ENCODE peak calls at places on chromosomes 2 and 18, in five cellular contexts. E is neuronal stem cell, J is mesenchymal stem cell, F is IMR-90, U is H9. S is an unnamed sample.

GRCh38 chr2:231640229-231640628 is 47.6 kb downstream of the TEX44 start:
- DNase-seq in E (no peak), J (peak), F (no peak), U (no peak), S (peak)

GRCh38 chr2:220753486-220753885 is 818.6 kb downstream of the EPHA4 start:
- DNase-seq in E (no peak), J (no peak), F (no peak), U (no peak), S (no peak)

GRCh38 chr18:10938241-10938640 is 211.1 kb downstream of the PIEZO2 start:
- DNase-seq in E (no peak), J (no peak), F (no peak), U (no peak), S (no peak)

GRCh38 chr2:187989925-187990623 is 301.6 kb upstream of the GULP1 start:
- DNase-seq in E (no peak), J (no peak), F (no peak), U (no peak), S (no peak)

GRCh38 chr2:112877423-112877822 is 33.5 kb upstream of the IL37 start:
- DNase-seq in E (no peak), J (no peak), F (peak), U (no peak), S (no peak)

GRCh38 chr2:201837824-201838340 is 31.5 kb downstream of the CDK15 start:
- DNase-seq in E (no peak), J (no peak), F (no peak), U (no peak), S (no peak)

GRCh38 chr2:5695641-5696350 is 3.6 kb downstream of the SOX11 start:
- DNase-seq in E (no peak), J (peak), F (peak), U (peak), S (no peak)

GRCh38 chr18:54387631-54388030 is 29.9 kb downstream of the C18orf54 start:
- DNase-seq in E (no peak), J (no peak), F (no peak), U (no peak), S (peak)

GRCh38 chr2:234564719-234565118 is 67.8 kb upstream of the ARL4C start:
- DNase-seq in E (no peak), J (no peak), F (peak), U (no peak), S (no peak)

GRCh38 chr2:145228506-145228905 is 708.6 kb upstream of the ZEB2 start:
- DNase-seq in E (no peak), J (peak), F (peak), U (no peak), S (no peak)

GRCh38 chr2:132038179-132038882 is 123.4 kb downstream of the ANKRD30BL start:
- DNase-seq in E (peak), J (no peak), F (no peak), U (peak), S (no peak)

GRCh38 chr2:232435805-232436204 is 20.1 kb upstream of the ALPI start:
- DNase-seq in E (no peak), J (no peak), F (no peak), U (no peak), S (no peak)

GRCh38 chr18:62863629-62864028 is 148.3 kb downstream of the PHLPP1 start:
- DNase-seq in E (no peak), J (peak), F (peak), U (no peak), S (no peak)

GRCh38 chr2:88220733-88221132 is 50.6 kb downstream of the THNSL2 start:
- DNase-seq in E (no peak), J (no peak), F (no peak), U (peak), S (no peak)

GRCh38 chr2:128624425-128624795 is 305.7 kb upstream of the HS6ST1 start:
- DNase-seq in E (no peak), J (no peak), F (no peak), U (no peak), S (no peak)

GRCh38 chr2:98948956-98949739 is 13.1 kb upstream of the CRACDL start:
- DNase-seq in E (no peak), J (no peak), F (no peak), U (no peak), S (no peak)

GRCh38 chr2:104872866-104873688 is 19.2 kb downstream of the POU3F3 start:
- DNase-seq in E (peak), J (peak), F (peak), U (peak), S (peak)

GRCh38 chr2:142989276-142990204 is 112.1 kb downstream of the KYNU start:
- DNase-seq in E (no peak), J (peak), F (peak), U (no peak), S (peak)

GRCh38 chr18:44467718-44468117 is 213.0 kb upstream of the SETBP1 start:
- DNase-seq in E (no peak), J (no peak), F (no peak), U (no peak), S (no peak)

GRCh38 chr2:173571887-173572680 is 217.4 kb downstream of the CDCA7 start:
- DNase-seq in E (no peak), J (no peak), F (no peak), U (no peak), S (no peak)

GRCh38 chr2:163198972-163199371 is 360.4 kb upstream of the KCNH7 start:
- DNase-seq in E (no peak), J (no peak), F (no peak), U (no peak), S (peak)
- H3K27ac ChIP-seq in E (no peak), J (no peak), F (no peak), U (no peak), S (no peak)

DNA sequence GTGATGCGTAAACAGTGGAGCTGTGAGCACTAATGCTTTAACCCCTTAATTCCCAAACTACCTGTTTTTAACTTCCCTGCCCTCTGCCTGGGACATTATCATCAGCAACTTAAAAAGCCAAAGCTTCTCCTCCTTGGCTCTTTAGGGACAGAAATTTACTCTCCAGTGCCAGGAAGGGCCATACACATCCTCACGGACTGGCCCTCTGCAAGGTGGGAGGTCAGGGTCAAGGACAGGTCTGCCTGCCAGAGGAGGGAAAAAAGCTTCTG is 21.5 kb downstream of the KCTD1 start:
- DNase-seq in E (no peak), J (no peak), F (no peak), U (no peak), S (no peak)
- H3K4ac ChIP-seq in E (no peak), J (no peak), F (no peak), U (no peak), S (no peak)

GRCh38 chr2:206482633-206483032 is 39.3 kb downstream of the ADAM23 start:
- DNase-seq in E (no peak), J (no peak), F (no peak), U (no peak), S (no peak)

GRCh38 chr2:206494061-206494460 is 50.7 kb downstream of the ADAM23 start:
- DNase-seq in E (no peak), J (no peak), F (no peak), U (no peak), S (no peak)

DNA sequence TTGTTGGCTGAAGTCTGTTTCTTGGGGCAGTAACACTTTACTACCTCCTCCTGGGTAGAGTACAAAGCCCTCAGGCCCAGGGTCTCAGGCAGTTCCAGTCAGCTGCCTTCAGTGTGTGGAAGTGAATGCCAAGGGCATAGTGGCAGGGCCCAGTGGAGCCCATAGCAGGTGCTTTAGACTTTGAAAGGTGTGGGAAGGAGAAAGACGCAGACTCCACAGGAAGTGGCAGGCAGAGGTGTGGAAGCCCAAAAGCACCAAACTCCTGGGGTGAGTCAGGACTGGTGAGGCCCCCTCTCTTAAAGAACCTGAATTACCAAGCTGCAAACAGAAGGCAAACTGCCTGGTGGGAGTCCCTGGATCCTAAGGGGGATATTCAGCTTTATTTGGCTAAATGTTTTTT is 45.3 kb downstream of the ADAM23 start:
- DNase-seq in E (no peak), J (no peak), F (no peak), U (no peak), S (no peak)
- H4K8ac ChIP-seq in E (no peak), J (no peak), F (no peak), U (no peak), S (no peak)

DNA sequence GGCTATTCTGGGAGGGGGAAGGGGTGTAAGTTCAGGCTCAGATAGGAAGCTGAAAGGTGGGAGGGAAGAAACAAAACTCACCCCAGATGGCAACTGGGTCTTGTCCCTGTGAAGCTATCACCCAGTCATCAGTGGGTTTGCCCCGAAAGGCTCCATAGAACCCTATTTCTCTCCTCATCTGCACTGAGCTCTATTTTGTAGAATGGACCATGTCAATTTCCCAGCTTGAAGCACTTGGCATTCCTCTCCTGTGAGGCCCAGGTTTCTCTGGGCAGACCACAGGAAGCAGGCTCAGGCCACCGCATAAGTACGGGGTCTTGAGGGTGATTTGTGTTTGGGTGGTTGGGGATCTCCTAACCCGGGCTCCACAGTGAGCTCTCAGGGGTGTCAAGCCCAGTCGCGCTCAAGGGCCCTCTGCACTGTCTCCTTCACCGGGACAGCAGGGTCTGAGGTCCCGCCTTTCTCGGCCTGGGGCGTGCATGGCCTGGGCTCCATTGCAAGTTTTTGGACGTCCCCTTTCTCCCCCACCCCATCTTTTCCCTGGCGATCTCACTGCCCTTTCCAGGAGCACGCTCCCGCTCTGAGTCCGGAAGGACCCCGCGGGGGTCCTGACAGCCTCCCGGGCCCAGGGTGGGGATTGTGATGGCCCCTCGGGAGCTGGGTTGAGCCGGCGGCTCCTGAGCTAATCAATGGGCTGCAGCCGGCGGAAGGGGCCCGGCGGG is 27.3 kb upstream of the NOTO start:
- DNase-seq in E (no peak), J (no peak), F (no peak), U (no peak), S (no peak)
- H3K27ac ChIP-seq in E (no peak), J (no peak), F (no peak), U (no peak), S (no peak)